ENCODE peak calls at places on chromosomes 4 and X, in four cellular contexts. V, A, B and U are unnamed samples.

GRCh38 chrX:25869761-25870160 is 268.4 kb upstream of the MAGEB18 start:
- DNase-seq in V (no peak), A (no peak), B (no peak), U (peak)

GRCh38 chrX:2650865-2651264 is 40.2 kb upstream of the CD99 start:
- DNase-seq in V (no peak), A (no peak), B (no peak), U (no peak)

GRCh38 chrX:149039057-149039456 is 466.0 kb downstream of the IDS start:
- DNase-seq in V (no peak), A (no peak), B (no peak), U (no peak)

GRCh38 chrX:99172958-99173357 is 1237.1 kb downstream of the PCDH19 start:
- DNase-seq in V (no peak), A (no peak), B (no peak), U (no peak)

GRCh38 chr4:15396157-15396800 is 31.6 kb upstream of the C1QTNF7 start:
- DNase-seq in V (no peak), A (no peak), B (no peak), U (peak)

GRCh38 chr4:17544831-17545234 is 29.9 kb downstream of the CLRN2 start:
- DNase-seq in V (no peak), A (no peak), B (no peak), U (no peak)

GRCh38 chrX:70998402-70999027 is 67.6 kb upstream of the SLC7A3 start:
- DNase-seq in V (no peak), A (no peak), B (no peak), U (peak)

GRCh38 chrX:72621619-72622485 is 49.2 kb upstream of the HDAC8 start:
- DNase-seq in V (no peak), A (no peak), B (no peak), U (peak)

GRCh38 chr4:24850669-24851068 is 55.3 kb downstream of the SOD3 start:
- DNase-seq in V (no peak), A (no peak), B (peak), U (peak)

GRCh38 chr4:124941267-124941666 is 228.7 kb upstream of the ANKRD50 start:
- DNase-seq in V (no peak), A (no peak), B (no peak), U (peak)